ENCODE peak calls at places on chromosomes 7 and 10, in nine cellular contexts. T is PC-3, H is MM.1S, J is HCT116, Y is SK-N-SH, O is GM23338, R is hepatocyte, L is OCI-LY7, P is neural progenitor cell. K is an unnamed sample.

GRCh38 chr10:67650558-67650957 is 45.4 kb downstream of the CTNNA3 start:
- DNase-seq in T (no peak), H (no peak), J (no peak), Y (no peak), O (no peak), R (no peak), L (no peak), P (no peak), K (no peak)

GRCh38 chr7:66529889-66530615 is 98.6 kb upstream of the KCTD7 start:
- DNase-seq in T (no peak), H (no peak), J (no peak), Y (peak; percentile 72), O (peak; percentile 39), R (no peak), L (no peak), P (peak; percentile 36), K (peak; percentile 30)

GRCh38 chr10:124105045-124105444 is 11.6 kb upstream of the CHST15 start:
- DNase-seq in T (no peak), H (peak; percentile 46), J (no peak), Y (no peak), O (no peak), R (no peak), L (no peak), P (no peak), K (no peak)

GRCh38 chr10:49652416-49653385 is 26.8 kb upstream of the C10orf53 start:
- DNase-seq in T (no peak), H (no peak), J (no peak), Y (no peak), O (no peak), R (peak; percentile 57), L (no peak), P (no peak), K (no peak)

GRCh38 chr7:133941496-133941895 is 185.6 kb upstream of the LRGUK start:
- DNase-seq in T (no peak), H (no peak), J (no peak), Y (no peak), O (no peak), R (no peak), L (no peak), P (no peak), K (peak; percentile 78)

GRCh38 chr7:101747758-101748345 is 69.6 kb upstream of the CUX1 start:
- DNase-seq in T (no peak), H (no peak), J (no peak), Y (peak; percentile 44), O (no peak), R (no peak), L (no peak), P (peak; percentile 36), K (no peak)

GRCh38 chr7:108348913-108349312 is 107.3 kb downstream of the NRCAM start:
- DNase-seq in T (peak; percentile 79), H (no peak), J (no peak), Y (no peak), O (no peak), R (no peak), L (no peak), P (no peak), K (peak; percentile 83)

GRCh38 chr7:1070544-1071342 is 17.2 kb upstream of the GPER1 start:
- DNase-seq in T (no peak), H (no peak), J (no peak), Y (no peak), O (no peak), R (no peak), L (peak; percentile 50), P (no peak), K (no peak)

GRCh38 chr10:37860494-37861190 is 3.2 kb upstream of the ZNF248 start:
- DNase-seq in T (peak; percentile 100), H (peak; percentile 53), J (no peak), Y (no peak), O (no peak), R (no peak), L (no peak), P (no peak), K (peak; percentile 78)

GRCh38 chr10:6037975-6038624 is 24.1 kb downstream of the IL2RA start:
- DNase-seq in T (no peak), H (no peak), J (no peak), Y (no peak), O (no peak), R (no peak), L (no peak), P (no peak), K (no peak)

GRCh38 chr10:131126321-131127121 is 185.0 kb downstream of the TCERG1L start:
- DNase-seq in T (no peak), H (no peak), J (no peak), Y (no peak), O (no peak), R (no peak), L (no peak), P (peak; percentile 57), K (no peak)

GRCh38 chr7:73308074-73308664 is 457 bp downstream of the NSUN5 start:
- DNase-seq in T (peak; percentile 19), H (peak; percentile 18), J (no peak), Y (no peak), O (peak; percentile 47), R (peak; percentile 36), L (no peak), P (peak; percentile 38), K (peak; percentile 36)

GRCh38 chr7:76202666-76203030 is 952 bp downstream of the SRRM3 start:
- DNase-seq in T (no peak), H (no peak), J (no peak), Y (peak; percentile 86), O (peak; percentile 55), R (no peak), L (no peak), P (peak; percentile 39), K (no peak)

GRCh38 chr7:149467321-149467859 is 6.5 kb upstream of the ZNF777 start:
- DNase-seq in T (no peak), H (no peak), J (no peak), Y (no peak), O (no peak), R (no peak), L (no peak), P (no peak), K (no peak)

GRCh38 chr10:96371356-96371755 is 12.6 kb upstream of the OPALIN start:
- DNase-seq in T (no peak), H (no peak), J (no peak), Y (no peak), O (no peak), R (no peak), L (no peak), P (no peak), K (no peak)

GRCh38 chr7:69967152-69967591 is 368.9 kb downstream of the AUTS2 start:
- DNase-seq in T (no peak), H (no peak), J (no peak), Y (peak; percentile 42), O (peak; percentile 43), R (peak; percentile 11), L (no peak), P (peak; percentile 44), K (no peak)

GRCh38 chr10:97590082-97590747 is 694 bp downstream of the C10orf62 start:
- DNase-seq in T (no peak), H (no peak), J (no peak), Y (peak; percentile 4), O (no peak), R (no peak), L (no peak), P (no peak), K (no peak)

GRCh38 chr10:89563861-89564478 is 28.6 kb upstream of the SLC16A12 start:
- DNase-seq in T (peak; percentile 73), H (peak; percentile 53), J (peak; percentile 47), Y (peak; percentile 54), O (peak; percentile 63), R (peak; percentile 57), L (peak; percentile 57), P (peak; percentile 55), K (peak; percentile 62)
- TF ChIP-seq EZH2phosphoT487 in T (no peak), H (no peak), J (no peak), Y (no peak), O (no peak), R (no peak), L (no peak), P (no peak), K (no peak)

DNA sequence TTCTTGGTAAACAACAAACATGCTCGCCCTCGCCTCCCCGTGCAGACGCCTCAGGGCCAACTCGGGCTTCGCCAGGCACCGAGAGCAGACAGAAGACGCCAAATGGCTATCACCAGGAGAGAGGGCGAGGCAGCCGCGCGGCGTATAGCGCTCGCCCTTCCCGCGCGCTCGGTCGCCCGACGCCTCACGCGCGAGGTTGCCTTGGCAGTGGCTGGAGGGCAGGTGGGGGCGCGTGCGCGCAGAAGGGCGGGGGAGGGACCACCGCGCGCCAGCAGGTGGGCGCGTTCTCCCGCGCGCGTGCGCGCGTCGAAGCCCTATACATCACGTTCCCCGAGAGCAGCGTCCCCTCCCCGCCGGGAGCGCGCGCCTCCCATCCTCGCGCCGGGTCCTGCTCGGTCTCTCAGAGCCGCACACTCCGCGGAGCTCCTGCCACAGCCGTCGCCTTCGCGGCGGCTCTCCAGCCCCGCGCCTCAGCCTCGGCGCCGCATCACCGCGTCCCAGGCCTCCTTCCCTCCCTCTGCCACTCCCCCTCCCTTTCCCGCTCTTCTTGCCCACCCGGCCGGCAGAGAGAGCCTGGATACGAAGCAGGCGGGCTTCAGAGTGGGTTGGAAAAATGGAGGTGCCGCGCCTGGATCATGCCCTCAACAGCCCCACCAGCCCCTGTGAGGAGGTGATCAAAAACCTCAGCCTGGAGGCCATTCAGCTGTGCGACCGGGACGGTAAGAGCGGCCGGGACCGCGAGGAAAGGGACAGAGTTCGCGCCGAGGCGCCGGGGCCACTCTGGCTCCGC is at the start of gene PHYHIPL:
- DNase-seq in T (no peak), H (no peak), J (no peak), Y (peak; percentile 88), O (peak; percentile 68), R (peak; percentile 69), L (no peak), P (peak; percentile 73), K (peak; percentile 23)
- H3K4me3 ChIP-seq in T (no peak within 1 kb of the TSS), H (no peak within 1 kb of the TSS), J (no peak within 1 kb of the TSS), Y (peak within 1 kb of the TSS; percentile 61), O (peak within 1 kb of the TSS; percentile 57), R (peak within 1 kb of the TSS; percentile 73), L (no peak within 1 kb of the TSS), P (peak within 1 kb of the TSS; percentile 52), K (peak within 1 kb of the TSS; percentile 35)

GRCh38 chr7:131688738-131689661 is 132.6 kb upstream of the PODXL start:
- DNase-seq in T (peak; percentile 73), H (peak; percentile 69), J (peak; percentile 23), Y (peak; percentile 95), O (peak; percentile 89), R (peak; percentile 82), L (peak; percentile 48), P (peak; percentile 83), K (peak; percentile 68)
- TF ChIP-seq EZH2phosphoT487 in T (no peak), H (no peak), J (no peak), Y (no peak), O (no peak), R (no peak), L (no peak), P (no peak), K (no peak)

GRCh38 chr10:14185501-14186045 is 145.2 kb downstream of the FRMD4A start:
- DNase-seq in T (peak; percentile 22), H (peak; percentile 87), J (peak; percentile 40), Y (no peak), O (peak; percentile 87), R (no peak), L (peak; percentile 64), P (peak; percentile 78), K (peak; percentile 4)
- H3K4me3 ChIP-seq in T (no peak overlapping the region), H (peak overlapping the region; percentile 50), J (no peak overlapping the region), Y (no peak overlapping the region), O (no peak overlapping the region), R (no peak overlapping the region), L (peak overlapping the region; percentile 35), P (no peak overlapping the region), K (no peak overlapping the region)

GRCh38 chr10:101311440-101312067 is 42.4 kb upstream of the BTRC start:
- DNase-seq in T (no peak), H (no peak), J (no peak), Y (no peak), O (no peak), R (peak; percentile 26), L (no peak), P (no peak), K (peak; percentile 20)
- TF ChIP-seq EZH2phosphoT487 in T (no peak), H (no peak), J (no peak), Y (no peak), O (no peak), R (no peak), L (no peak), P (no peak), K (no peak)